ENCODE peak calls at places on chromosomes 16 and 17, in nine cellular contexts. One of them, this sample, is unnamed.

GRCh38 chr17:43224146-43224705 is 4.2 kb downstream of the CCDC200 start:
- DNase-seq in fibroblast of the aortic adventitia: no peak
- DNase-seq in NCI-H1092: no peak
- DNase-seq in NCI-H2081: no peak
- DNase-seq in HTR-8/SVneo: no peak
- DNase-seq in uterus: no peak
- DNase-seq in left lung: no peak
- DNase-seq in T-helper 22 cell: no peak
- DNase-seq in WTC11: no peak
- DNase-seq in this sample: no peak

GRCh38 chr16:735982-736453 is 4.8 kb downstream of the CIAO3 start:
- DNase-seq in fibroblast of the aortic adventitia: no peak
- DNase-seq in NCI-H1092: no peak
- DNase-seq in NCI-H2081: no peak
- DNase-seq in HTR-8/SVneo: no peak
- DNase-seq in uterus: no peak
- DNase-seq in left lung: no peak
- DNase-seq in T-helper 22 cell: no peak
- DNase-seq in WTC11: no peak
- DNase-seq in this sample: no peak

GRCh38 chr17:36182176-36183000 is 6.0 kb upstream of the TBC1D3B start:
- DNase-seq in fibroblast of the aortic adventitia: no peak
- DNase-seq in NCI-H1092: no peak
- DNase-seq in NCI-H2081: no peak
- DNase-seq in HTR-8/SVneo: no peak
- DNase-seq in uterus: peak
- DNase-seq in left lung: no peak
- DNase-seq in T-helper 22 cell: no peak
- DNase-seq in WTC11: peak
- DNase-seq in this sample: no peak

GRCh38 chr16:11624645-11625607 is 38.2 kb upstream of the LITAF start:
- DNase-seq in fibroblast of the aortic adventitia: no peak
- DNase-seq in NCI-H1092: no peak
- DNase-seq in NCI-H2081: no peak
- DNase-seq in HTR-8/SVneo: no peak
- DNase-seq in uterus: no peak
- DNase-seq in left lung: no peak
- DNase-seq in T-helper 22 cell: no peak
- DNase-seq in WTC11: no peak
- DNase-seq in this sample: no peak

GRCh38 chr16:53282975-53283946 is 151.0 kb upstream of the RBL2 start:
- DNase-seq in fibroblast of the aortic adventitia: peak
- DNase-seq in NCI-H1092: peak
- DNase-seq in NCI-H2081: peak
- DNase-seq in HTR-8/SVneo: peak
- DNase-seq in uterus: no peak
- DNase-seq in left lung: no peak
- DNase-seq in T-helper 22 cell: no peak
- DNase-seq in WTC11: no peak
- DNase-seq in this sample: peak

GRCh38 chr16:68233085-68233834 is 2.7 kb downstream of the ESRP2 start:
- DNase-seq in fibroblast of the aortic adventitia: no peak
- DNase-seq in NCI-H1092: no peak
- DNase-seq in NCI-H2081: no peak
- DNase-seq in HTR-8/SVneo: no peak
- DNase-seq in uterus: no peak
- DNase-seq in left lung: no peak
- DNase-seq in T-helper 22 cell: no peak
- DNase-seq in WTC11: no peak
- DNase-seq in this sample: no peak

GRCh38 chr17:21397341-21398050 is 21.3 kb downstream of the KCNJ12 start:
- DNase-seq in fibroblast of the aortic adventitia: peak
- DNase-seq in NCI-H1092: no peak
- DNase-seq in NCI-H2081: no peak
- DNase-seq in HTR-8/SVneo: no peak
- DNase-seq in uterus: peak
- DNase-seq in left lung: no peak
- DNase-seq in T-helper 22 cell: no peak
- DNase-seq in WTC11: no peak
- DNase-seq in this sample: no peak

GRCh38 chr16:4924593-4925378 is 12.2 kb downstream of the PPL start:
- DNase-seq in fibroblast of the aortic adventitia: no peak
- DNase-seq in NCI-H1092: no peak
- DNase-seq in NCI-H2081: no peak
- DNase-seq in HTR-8/SVneo: no peak
- DNase-seq in uterus: no peak
- DNase-seq in left lung: peak
- DNase-seq in T-helper 22 cell: no peak
- DNase-seq in WTC11: peak
- DNase-seq in this sample: no peak

GRCh38 chr17:82536220-82537201 is 17.0 kb downstream of the FOXK2 start:
- DNase-seq in fibroblast of the aortic adventitia: peak
- DNase-seq in NCI-H1092: no peak
- DNase-seq in NCI-H2081: no peak
- DNase-seq in HTR-8/SVneo: no peak
- DNase-seq in uterus: peak
- DNase-seq in left lung: peak
- DNase-seq in T-helper 22 cell: no peak
- DNase-seq in WTC11: no peak
- DNase-seq in this sample: no peak